ENCODE peak calls at places on chromosomes 16 and 17, in five cellular contexts. H is fibroblast of lung; V is endothelial cell of umbilical vein; J is ovary; D is CD8-positive, alpha-beta T cell. P is an unnamed sample.

GRCh38 chr17:5780476-5780875 is 196.2 kb upstream of the NLRP1 start:
- DNase-seq in H (peak), D (no peak), V (peak), J (no peak), P (peak)

GRCh38 chr16:12582696-12583095 is 221.0 kb downstream of the CPPED1 start:
- DNase-seq in J (no peak), H (no peak), V (no peak), D (no peak), P (no peak)

GRCh38 chr16:10744370-10745030 is 858 bp downstream of the NUBP1 start:
- DNase-seq in H (peak), D (no peak), J (no peak), V (no peak), P (no peak)

GRCh38 chr16:27602103-27602502 is 52.2 kb downstream of the KATNIP start:
- DNase-seq in J (no peak), D (no peak), H (no peak), V (no peak), P (no peak)

GRCh38 chr17:68324114-68324513 is 32.8 kb downstream of the ARSG start:
- DNase-seq in V (peak), D (no peak), H (no peak), J (no peak), P (no peak)

GRCh38 chr17:39808409-39808997 is 55.6 kb downstream of the IKZF3 start:
- DNase-seq in J (no peak), D (no peak), V (no peak), H (no peak), P (no peak)

GRCh38 chr17:79188048-79188447 is 113.4 kb downstream of the ENGASE start:
- DNase-seq in H (no peak), J (no peak), V (no peak), D (no peak), P (no peak)

GRCh38 chr17:48052956-48053757 is 5.0 kb downstream of the NFE2L1 start:
- DNase-seq in H (no peak), V (peak), D (no peak), J (peak), P (no peak)

GRCh38 chr17:82962163-82962720 is 117.2 kb upstream of the METRNL start:
- DNase-seq in J (peak), H (peak), V (no peak), D (no peak), P (peak)

GRCh38 chr17:7094661-7095064 is 14.6 kb upstream of the CLEC10A start:
- DNase-seq in V (no peak), D (no peak), H (no peak), J (no peak), P (no peak)

GRCh38 chr16:30972872-30973271 is 12.1 kb upstream of the HSD3B7 start:
- DNase-seq in D (no peak), H (peak), J (no peak), V (no peak), P (no peak)

GRCh38 chr17:79338142-79338541 is 263.5 kb downstream of the ENGASE start:
- DNase-seq in J (no peak), H (no peak), V (no peak), D (no peak), P (no peak)

GRCh38 chr16:87223656-87224248 is 93.4 kb downstream of the C16orf95 start:
- DNase-seq in H (no peak), D (no peak), V (no peak), J (no peak), P (no peak)

GRCh38 chr17:82138511-82138992 is 40.5 kb upstream of the FASN start:
- DNase-seq in J (no peak), V (no peak), H (no peak), D (no peak), P (no peak)

GRCh38 chr17:41278176-41278955 is 2.9 kb downstream of the KRTAP9-7 start:
- DNase-seq in J (no peak), D (no peak), H (no peak), V (no peak), P (no peak)

GRCh38 chr17:81365148-81365600 is 30.1 kb upstream of the BAHCC1 start:
- DNase-seq in H (peak), D (no peak), V (peak), J (peak), P (peak)

GRCh38 chr16:4936991-4937781 is at the start of gene PPL:
- DNase-seq in V (no peak), D (no peak), H (no peak), J (peak), P (no peak)

GRCh38 chr17:76528528-76529223 is 8.8 kb downstream of the CYGB start:
- DNase-seq in H (no peak), D (no peak), J (peak), V (no peak), P (peak)

GRCh38 chr17:35117984-35118383 is 1.7 kb downstream of the RAD51D start:
- DNase-seq in J (no peak), D (no peak), V (no peak), H (no peak), P (peak)

GRCh38 chr16:88703486-88704309 is 2.5 kb downstream of the RNF166 start:
- DNase-seq in J (no peak), H (peak), V (peak), D (peak), P (no peak)

GRCh38 chr17:77734371-77735050 is 224.0 kb upstream of the TNRC6C start:
- DNase-seq in H (peak), J (peak), V (peak), D (no peak), P (peak)

GRCh38 chr17:45423936-45424335 is 8.7 kb downstream of the ARHGAP27 start:
- DNase-seq in V (no peak), J (no peak), H (no peak), D (no peak), P (no peak)
- H3K4me3 ChIP-seq in V (no peak), J (no peak), H (no peak), D (no peak), P (no peak)

GRCh38 chr16:2278272-2278608 is 10.3 kb upstream of the RNPS1 start:
- DNase-seq in V (no peak), H (no peak), D (no peak), J (no peak), P (no peak)
- TF ChIP-seq CTCF in V (no peak), H (peak), D (no peak), J (no peak), P (no peak)

DNA sequence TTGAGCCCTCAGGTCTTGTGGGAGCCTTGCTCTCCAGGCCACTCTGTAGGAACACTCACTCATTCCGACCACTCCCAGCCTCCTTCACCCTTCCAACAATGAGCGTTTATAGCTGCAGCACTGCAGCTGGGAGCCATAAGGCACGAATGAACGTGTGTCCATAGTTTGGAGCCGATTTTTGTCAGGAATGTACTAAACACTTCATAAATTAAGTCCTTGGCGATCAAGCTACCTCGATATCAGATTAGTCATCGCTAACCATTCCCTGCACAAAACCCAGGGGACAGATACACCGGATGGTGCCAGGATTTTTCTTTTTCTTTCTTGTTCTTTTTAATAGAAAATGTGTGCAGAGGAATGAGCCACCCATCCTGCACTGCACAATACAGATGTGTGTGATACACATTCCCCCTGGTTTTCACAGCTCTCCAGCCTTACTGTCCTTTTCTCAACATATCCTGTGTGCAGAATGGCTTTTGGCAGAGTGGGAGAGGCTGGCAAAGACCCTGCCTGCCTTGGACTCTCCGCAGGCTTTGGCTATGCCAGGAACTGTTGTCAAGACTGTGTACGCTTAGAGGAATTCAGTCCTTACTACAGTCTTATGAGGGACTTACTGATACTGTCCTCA is 68.4 kb upstream of the ELAC2 start:
- DNase-seq in D (no peak), V (no peak), J (no peak), H (no peak), P (peak)
- H3K4me3 ChIP-seq in D (no peak), V (no peak), J (no peak), H (no peak), P (no peak)

GRCh38 chr17:63831505-63831904 is 4.0 kb upstream of the FTSJ3 start:
- DNase-seq in D (no peak), J (no peak), H (no peak), V (no peak), P (no peak)

GRCh38 chr17:63832455-63832854 is 5.0 kb upstream of the FTSJ3 start:
- DNase-seq in D (no peak), J (no peak), V (no peak), H (no peak), P (no peak)

GRCh38 chr17:63832014-63832413 is 4.6 kb upstream of the FTSJ3 start:
- DNase-seq in V (no peak), J (no peak), H (no peak), D (no peak), P (no peak)

GRCh38 chr17:63830278-63830677 is 2.8 kb upstream of the FTSJ3 start:
- DNase-seq in D (no peak), H (no peak), V (no peak), J (no peak), P (no peak)

GRCh38 chr17:63830904-63831491 is 3.5 kb upstream of the FTSJ3 start:
- DNase-seq in D (no peak), V (no peak), H (no peak), J (no peak), P (no peak)
- TF ChIP-seq CTCF in D (no peak), V (no peak), H (no peak), J (no peak), P (no peak)

DNA sequence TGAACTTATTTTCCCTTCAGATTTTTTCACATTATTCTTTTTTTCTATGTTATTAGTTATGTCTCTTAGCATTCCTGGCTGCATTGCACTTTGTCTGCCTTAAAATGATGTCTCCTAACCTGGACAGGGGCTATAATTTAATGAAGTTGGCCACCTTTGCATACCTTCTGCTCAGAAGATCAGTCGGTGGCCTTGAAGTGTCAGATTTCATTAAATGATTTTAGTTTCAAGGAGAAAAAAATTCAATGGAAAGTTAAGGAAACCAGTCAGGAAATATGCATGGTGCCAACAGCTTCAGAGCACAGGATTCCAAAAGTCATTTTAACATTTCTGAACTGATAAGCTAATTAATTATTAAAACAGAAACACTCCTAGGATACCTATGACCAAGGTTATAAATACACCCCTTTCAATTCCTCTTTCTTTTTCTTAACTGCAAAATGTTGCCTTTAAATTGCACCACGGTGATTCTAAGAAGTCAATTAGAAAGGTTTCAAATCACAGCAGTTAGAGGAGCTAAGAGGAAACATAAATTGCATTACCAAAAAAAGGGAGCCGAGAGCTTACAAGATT is 533.4 kb downstream of the KCNJ2 start:
- DNase-seq in V (no peak), D (no peak), H (no peak), J (no peak), P (no peak)
- H3K4me3 ChIP-seq in V (no peak), D (no peak), H (no peak), J (no peak), P (no peak)

DNA sequence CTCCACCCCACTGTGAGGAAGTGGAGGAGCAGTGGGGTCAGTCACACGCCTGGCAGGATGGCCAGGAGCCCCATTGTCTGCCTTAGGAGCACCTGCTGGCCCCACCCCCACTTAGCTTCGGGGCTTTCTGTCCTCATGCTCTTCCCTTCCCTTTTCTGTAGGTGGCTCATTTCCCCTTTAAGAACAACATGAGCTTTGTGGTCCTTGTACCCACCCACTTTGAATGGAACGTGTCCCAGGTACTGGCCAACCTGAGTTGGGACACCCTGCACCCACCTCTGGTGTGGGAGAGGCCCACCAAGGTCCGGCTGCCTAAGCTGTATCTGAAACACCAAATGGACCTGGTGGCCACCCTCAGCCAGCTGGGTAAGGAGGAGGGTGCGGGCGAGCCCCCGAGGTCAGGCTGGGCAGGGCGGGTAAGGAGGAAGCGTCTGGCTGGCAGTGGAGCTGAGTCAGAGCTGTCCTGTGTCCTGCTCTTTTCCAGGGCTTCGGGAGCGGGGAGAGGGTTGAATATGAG is 9.4 kb upstream of the SERPINF1 start:
- DNase-seq in V (no peak), D (no peak), H (no peak), J (no peak), P (no peak)
- TF ChIP-seq CTCF in V (no peak), D (no peak), H (no peak), J (no peak), P (no peak)

DNA sequence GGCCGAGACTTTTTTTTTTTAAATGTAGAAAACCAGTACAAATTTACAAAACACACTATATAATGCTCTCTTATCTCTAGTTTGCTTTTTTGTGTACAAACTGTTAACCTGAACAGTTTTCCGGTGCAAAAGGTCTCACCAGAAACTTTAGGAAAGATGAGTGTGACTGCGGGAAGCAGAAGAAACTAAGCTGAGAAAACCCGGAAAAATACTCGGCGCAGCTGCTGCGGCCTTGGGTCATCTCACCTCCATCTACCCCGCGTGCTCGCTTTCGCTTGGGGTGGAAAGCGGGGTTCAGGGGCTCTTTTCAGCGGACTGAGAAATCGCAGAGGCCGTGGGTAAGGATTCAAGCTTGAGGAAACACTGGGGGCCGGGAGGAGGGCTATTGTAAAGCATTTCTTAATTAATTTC is 1.8 kb downstream of the SALL1 start:
- DNase-seq in V (no peak), J (no peak), D (no peak), H (peak), P (no peak)
- H3K4me3 ChIP-seq in V (no peak), J (peak), D (no peak), H (no peak), P (peak)